ENCODE peak calls at places on chromosome 6, in seven cellular contexts. R is iris pigment epithelial cell; H is activated effector memory CD4-positive, alpha-beta T cell treated with anti-CD3 and anti-CD28 coated beads, Interleukin-2, amount 50 U/mL, for 16 hours; J is skeletal muscle cell; Q is posterior vena cava; P is colonic mucosa; B is A172. Y is an unnamed sample.

GRCh38 chr6:106360989-106361430 is 493 bp downstream of the CRYBG1 start:
- DNase-seq in R (no peak), H (peak), J (no peak), Q (no peak), P (peak), B (no peak), Y (no peak)

GRCh38 chr6:57313009-57313408 is 4.4 kb upstream of the PRIM2 start:
- DNase-seq in R (no peak), H (no peak), J (no peak), Q (no peak), P (no peak), B (no peak), Y (no peak)

GRCh38 chr6:56364482-56365313 is 117.3 kb upstream of the COL21A1 start:
- DNase-seq in R (peak), H (no peak), J (peak), Q (no peak), P (no peak), B (peak), Y (no peak)

GRCh38 chr6:143689852-143690251 is 12.1 kb downstream of the PHACTR2 start:
- DNase-seq in R (peak), H (no peak), J (no peak), Q (no peak), P (no peak), B (peak), Y (no peak)

GRCh38 chr6:44270526-44271405 is 516 bp downstream of the TMEM151B start:
- DNase-seq in R (no peak), H (no peak), J (no peak), Q (no peak), P (no peak), B (no peak), Y (no peak)

GRCh38 chr6:4615891-4616290 is 160.3 kb upstream of the CDYL start:
- DNase-seq in R (peak), H (no peak), J (peak), Q (no peak), P (no peak), B (no peak), Y (no peak)

GRCh38 chr6:142686719-142686996 is 258.3 kb downstream of the HIVEP2 start:
- DNase-seq in R (no peak), H (no peak), J (no peak), Q (no peak), P (no peak), B (no peak), Y (no peak)

GRCh38 chr6:158848441-158848840 is 29.3 kb upstream of the EZR start:
- DNase-seq in R (no peak), H (no peak), J (no peak), Q (no peak), P (no peak), B (no peak), Y (no peak)

GRCh38 chr6:108115598-108116058 is 41.1 kb upstream of the OSTM1 start:
- DNase-seq in R (peak), H (no peak), J (no peak), Q (peak), P (peak), B (no peak), Y (no peak)

GRCh38 chr6:8749449-8749848 is 314.1 kb upstream of the SLC35B3 start:
- DNase-seq in R (no peak), H (no peak), J (no peak), Q (no peak), P (no peak), B (no peak), Y (no peak)

GRCh38 chr6:15079288-15079817 is 166.5 kb upstream of the JARID2 start:
- DNase-seq in R (no peak), H (no peak), J (no peak), Q (no peak), P (no peak), B (no peak), Y (no peak)

GRCh38 chr6:15152720-15153119 is 93.1 kb upstream of the JARID2 start:
- DNase-seq in R (no peak), H (no peak), J (no peak), Q (no peak), P (no peak), B (no peak), Y (no peak)

GRCh38 chr6:53171605-53172467 is 23.2 kb upstream of the GCM1 start:
- DNase-seq in R (peak), H (peak), J (peak), Q (peak), P (peak), B (peak), Y (peak)

GRCh38 chr6:12083763-12084162 is 71.7 kb downstream of the HIVEP1 start:
- DNase-seq in R (peak), H (no peak), J (no peak), Q (no peak), P (no peak), B (no peak), Y (no peak)

GRCh38 chr6:2562721-2563120 is 188.0 kb downstream of the MYLK4 start:
- DNase-seq in R (no peak), H (no peak), J (no peak), Q (no peak), P (no peak), B (no peak), Y (no peak)

Y was measured in cardiac septum.